ENCODE peak calls at places on chromosomes 3 and 15, in four cellular contexts. One of them, this sample, is unnamed. For H3K9me3, the result is how much of the 10 kb centered on the place peaks cover.

GRCh38 chr3:50156991-50157493 is 1.9 kb downstream of the SEMA3F start:
- DNase-seq in HepG2: no peak
- DNase-seq in H1: peak
- DNase-seq in GM12878: no peak
- DNase-seq in this sample: no peak

GRCh38 chr3:56693750-56694149 is 10.7 kb upstream of the TASOR start:
- DNase-seq in HepG2: no peak
- DNase-seq in H1: no peak
- DNase-seq in GM12878: no peak
- DNase-seq in this sample: no peak

GRCh38 chr15:79948095-79948695 is 22.8 kb downstream of the BCL2A1 start:
- DNase-seq in HepG2: no peak
- DNase-seq in H1: no peak
- DNase-seq in GM12878: no peak
- DNase-seq in this sample: no peak

GRCh38 chr3:143975549-143976152 is 4.0 kb downstream of the DIPK2A start:
- DNase-seq in HepG2: peak
- DNase-seq in H1: no peak
- DNase-seq in GM12878: no peak
- DNase-seq in this sample: no peak

GRCh38 chr15:36903922-36904479 is 196.3 kb downstream of the MEIS2 start:
- DNase-seq in HepG2: no peak
- DNase-seq in H1: no peak
- DNase-seq in GM12878: no peak
- DNase-seq in this sample: no peak

GRCh38 chr3:128337305-128337704 is 129.4 kb downstream of the DNAJB8 start:
- DNase-seq in HepG2: no peak
- DNase-seq in H1: no peak
- DNase-seq in GM12878: no peak
- DNase-seq in this sample: no peak

GRCh38 chr15:95263751-95264150 is 1032.4 kb downstream of the MCTP2 start:
- DNase-seq in HepG2: no peak
- DNase-seq in H1: no peak
- DNase-seq in GM12878: no peak
- DNase-seq in this sample: no peak

GRCh38 chr15:42612367-42612912 is 37.0 kb downstream of the STARD9 start:
- DNase-seq in HepG2: no peak
- DNase-seq in H1: no peak
- DNase-seq in GM12878: no peak
- DNase-seq in this sample: no peak

GRCh38 chr3:83934208-83935150 is 1024.3 kb upstream of the CADM2 start:
- DNase-seq in HepG2: peak
- DNase-seq in H1: no peak
- DNase-seq in GM12878: peak
- DNase-seq in this sample: no peak

GRCh38 chr3:129025108-129025507 is 24.0 kb downstream of the EFCC1 start:
- DNase-seq in HepG2: no peak
- DNase-seq in H1: no peak
- DNase-seq in GM12878: no peak
- DNase-seq in this sample: no peak

GRCh38 chr3:66317750-66318366 is 97.1 kb downstream of the SLC25A26 start:
- DNase-seq in HepG2: no peak
- DNase-seq in H1: no peak
- DNase-seq in GM12878: no peak
- DNase-seq in this sample: no peak

GRCh38 chr3:134652409-134652831 is 1.6 kb upstream of the KY start:
- DNase-seq in HepG2: no peak
- DNase-seq in H1: peak
- DNase-seq in GM12878: no peak
- DNase-seq in this sample: no peak

GRCh38 chr15:33866101-33866737 is 102.1 kb upstream of the CHRM5 start:
- DNase-seq in HepG2: no peak
- DNase-seq in H1: no peak
- DNase-seq in GM12878: no peak
- DNase-seq in this sample: no peak

GRCh38 chr3:14216257-14217048 is 37.8 kb downstream of the LSM3 start:
- DNase-seq in HepG2: peak
- DNase-seq in H1: peak
- DNase-seq in GM12878: no peak
- DNase-seq in this sample: peak

GRCh38 chr3:56137406-56137805 is 330.9 kb downstream of the ERC2 start:
- DNase-seq in HepG2: no peak
- DNase-seq in H1: no peak
- DNase-seq in GM12878: no peak
- DNase-seq in this sample: no peak

GRCh38 chr15:45794768-45795486 is 160.1 kb downstream of the SQOR start:
- DNase-seq in HepG2: peak
- DNase-seq in H1: no peak
- DNase-seq in GM12878: no peak
- DNase-seq in this sample: no peak

GRCh38 chr15:98720577-98720976 is 72.2 kb downstream of the IGF1R start:
- DNase-seq in HepG2: no peak
- DNase-seq in H1: no peak
- DNase-seq in GM12878: no peak
- DNase-seq in this sample: no peak

GRCh38 chr15:48856947-48857346 is 21.0 kb upstream of the EID1 start:
- DNase-seq in HepG2: no peak
- DNase-seq in H1: no peak
- DNase-seq in GM12878: no peak
- DNase-seq in this sample: peak

GRCh38 chr3:9208713-9209112 is 40.7 kb downstream of the SRGAP3 start:
- DNase-seq in HepG2: no peak
- DNase-seq in H1: no peak
- DNase-seq in GM12878: no peak
- DNase-seq in this sample: no peak

GRCh38 chr15:71691700-71692417 is 118.5 kb upstream of the NR2E3 start:
- DNase-seq in HepG2: no peak
- DNase-seq in H1: no peak
- DNase-seq in GM12878: no peak
- DNase-seq in this sample: no peak

GRCh38 chr15:70180186-70180875 is 82.6 kb upstream of the TLE3 start:
- DNase-seq in HepG2: no peak
- DNase-seq in H1: no peak
- DNase-seq in GM12878: no peak
- DNase-seq in this sample: no peak

GRCh38 chr3:23052230-23053019 is 150.7 kb upstream of the UBE2E2 start:
- DNase-seq in HepG2: no peak
- DNase-seq in H1: peak
- DNase-seq in GM12878: no peak
- DNase-seq in this sample: peak

GRCh38 chr15:63166219-63166618 is 8.9 kb upstream of the RPS27L start:
- DNase-seq in HepG2: no peak
- DNase-seq in H1: peak
- DNase-seq in GM12878: no peak
- DNase-seq in this sample: no peak

GRCh38 chr3:55486857-55487375 is at the start of gene WNT5A:
- DNase-seq in HepG2: no peak
- DNase-seq in H1: no peak
- DNase-seq in GM12878: no peak
- DNase-seq in this sample: no peak

GRCh38 chr3:195760345-195760983 is 39.7 kb downstream of the MUC20 start:
- DNase-seq in HepG2: no peak
- DNase-seq in H1: peak
- DNase-seq in GM12878: no peak
- DNase-seq in this sample: no peak

GRCh38 chr3:100810671-100811070 is 101.4 kb downstream of the TFG start:
- DNase-seq in HepG2: no peak
- DNase-seq in H1: no peak
- DNase-seq in GM12878: no peak
- DNase-seq in this sample: no peak

GRCh38 chr3:119944091-119944490 is 150.2 kb downstream of the GSK3B start:
- DNase-seq in HepG2: no peak
- DNase-seq in H1: no peak
- DNase-seq in GM12878: peak
- DNase-seq in this sample: no peak

GRCh38 chr3:58260261-58260731 is 22.7 kb downstream of the ABHD6 start:
- DNase-seq in HepG2: no peak
- DNase-seq in H1: no peak
- DNase-seq in GM12878: no peak
- DNase-seq in this sample: no peak

GRCh38 chr3:71987089-71987735 is 202.3 kb upstream of the PROK2 start:
- DNase-seq in HepG2: peak
- DNase-seq in H1: no peak
- DNase-seq in GM12878: no peak
- DNase-seq in this sample: no peak

GRCh38 chr3:119639494-119640350 is 20.7 kb downstream of the POPDC2 start:
- DNase-seq in HepG2: no peak
- DNase-seq in H1: no peak
- DNase-seq in GM12878: no peak
- DNase-seq in this sample: no peak

GRCh38 chr3:120684896-120685295 is 2.9 kb upstream of the HGD start:
- DNase-seq in HepG2: no peak
- DNase-seq in H1: no peak
- DNase-seq in GM12878: no peak
- DNase-seq in this sample: no peak

GRCh38 chr15:57692709-57693108 is 13.8 kb upstream of the POLR2M start:
- DNase-seq in HepG2: no peak
- DNase-seq in H1: no peak
- DNase-seq in GM12878: no peak
- DNase-seq in this sample: no peak
- H3K9me3 ChIP-seq in HepG2: under half
- H3K9me3 ChIP-seq in H1: under half
- H3K9me3 ChIP-seq in GM12878: under half
- H3K9me3 ChIP-seq in this sample: under half

GRCh38 chr15:68405426-68406250 is 26.3 kb downstream of the ITGA11 start:
- DNase-seq in HepG2: no peak
- DNase-seq in H1: peak
- DNase-seq in GM12878: no peak
- DNase-seq in this sample: no peak

GRCh38 chr15:68408971-68409370 is 23.0 kb downstream of the ITGA11 start:
- DNase-seq in HepG2: no peak
- DNase-seq in H1: peak
- DNase-seq in GM12878: no peak
- DNase-seq in this sample: no peak

GRCh38 chr15:68408526-68408925 is 23.4 kb downstream of the ITGA11 start:
- DNase-seq in HepG2: no peak
- DNase-seq in H1: peak
- DNase-seq in GM12878: no peak
- DNase-seq in this sample: no peak

GRCh38 chr15:68407886-68408500 is 24.0 kb downstream of the ITGA11 start:
- DNase-seq in HepG2: no peak
- DNase-seq in H1: no peak
- DNase-seq in GM12878: no peak
- DNase-seq in this sample: no peak

DNA sequence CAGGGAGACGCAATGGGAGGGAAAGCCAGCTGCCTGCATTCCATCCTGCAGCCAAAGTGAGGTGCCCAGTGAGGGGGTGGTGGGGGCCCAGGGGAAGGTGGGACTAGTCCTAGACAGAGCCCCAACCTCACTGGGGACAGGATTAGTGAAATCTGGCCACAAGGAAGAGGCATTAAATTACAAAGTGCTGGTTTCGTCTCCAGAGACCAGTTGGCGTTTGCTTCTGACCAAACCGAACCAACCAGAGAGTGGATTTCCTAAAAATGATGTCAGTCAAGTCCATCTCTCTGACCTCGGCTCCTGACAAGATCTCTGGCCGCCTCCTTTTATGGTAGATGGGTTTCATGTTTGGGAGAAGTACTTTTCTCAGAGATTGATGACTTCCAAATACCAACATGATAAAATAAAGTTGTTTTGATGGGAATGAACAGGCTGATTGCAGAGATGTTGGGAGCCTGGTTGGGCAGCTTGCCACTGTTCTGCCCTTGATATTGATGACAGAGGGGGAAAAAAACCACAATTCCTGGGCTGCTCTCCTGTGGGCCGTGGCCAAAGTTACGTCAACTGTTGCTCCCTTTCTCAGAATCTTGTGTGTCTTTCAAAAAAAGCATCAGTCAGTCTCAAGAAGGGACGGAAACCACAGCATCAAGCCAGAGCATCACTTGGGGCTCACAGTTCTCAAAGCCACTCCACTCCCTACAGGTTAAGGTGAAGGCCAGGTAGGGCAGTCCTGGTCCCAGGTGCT is 24.6 kb downstream of the ITGA11 start:
- DNase-seq in HepG2: no peak
- DNase-seq in H1: peak
- DNase-seq in GM12878: no peak
- DNase-seq in this sample: no peak
- TF ChIP-seq SUZ12 in HepG2: no peak
- TF ChIP-seq SUZ12 in H1: no peak
- TF ChIP-seq SUZ12 in GM12878: no peak
- TF ChIP-seq SUZ12 in this sample: no peak

GRCh38 chr3:97954193-97954827 is 17.9 kb downstream of the RIOX2 start:
- DNase-seq in HepG2: no peak
- DNase-seq in H1: no peak
- DNase-seq in GM12878: no peak
- DNase-seq in this sample: no peak

GRCh38 chr3:97949743-97950142 is 22.5 kb downstream of the RIOX2 start:
- DNase-seq in HepG2: no peak
- DNase-seq in H1: no peak
- DNase-seq in GM12878: no peak
- DNase-seq in this sample: no peak

GRCh38 chr3:97952872-97953271 is 19.4 kb downstream of the RIOX2 start:
- DNase-seq in HepG2: no peak
- DNase-seq in H1: no peak
- DNase-seq in GM12878: no peak
- DNase-seq in this sample: no peak

GRCh38 chr3:97950360-97950759 is 21.9 kb downstream of the RIOX2 start:
- DNase-seq in HepG2: no peak
- DNase-seq in H1: no peak
- DNase-seq in GM12878: no peak
- DNase-seq in this sample: no peak

DNA sequence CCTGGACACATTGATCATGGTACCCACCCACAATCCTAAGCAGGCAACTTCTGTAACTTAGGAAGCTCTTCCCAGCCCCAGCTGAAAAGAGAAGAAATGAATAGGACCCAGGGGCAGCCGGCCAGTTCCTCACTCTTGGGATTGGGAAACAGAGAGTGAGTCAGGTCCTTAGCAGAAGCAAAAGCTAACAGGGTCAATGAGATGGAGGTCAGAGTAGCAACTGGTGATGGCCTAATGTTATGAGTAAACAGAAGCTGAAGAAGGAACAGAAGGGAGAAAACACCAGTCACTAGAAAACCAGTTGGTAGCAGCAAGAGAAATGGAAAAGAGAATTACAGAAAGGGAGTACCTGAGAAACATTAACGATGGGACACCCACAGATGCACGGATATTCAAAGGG is 20.0 kb downstream of the RIOX2 start:
- DNase-seq in HepG2: no peak
- DNase-seq in H1: no peak
- DNase-seq in GM12878: no peak
- DNase-seq in this sample: no peak
- H3K9me3 ChIP-seq in HepG2: under half
- H3K9me3 ChIP-seq in H1: under half
- H3K9me3 ChIP-seq in GM12878: under half
- H3K9me3 ChIP-seq in this sample: under half

GRCh38 chr3:133440652-133441051 is 40.8 kb downstream of the BFSP2 start:
- DNase-seq in HepG2: no peak
- DNase-seq in H1: no peak
- DNase-seq in GM12878: no peak
- DNase-seq in this sample: no peak
- TF ChIP-seq SUZ12 in HepG2: no peak
- TF ChIP-seq SUZ12 in H1: no peak
- TF ChIP-seq SUZ12 in GM12878: no peak
- TF ChIP-seq SUZ12 in this sample: no peak

This sample was measured in NT2/D1.